ENCODE peak calls at places on chromosomes 11 and 22, in five cellular contexts. N is body of pancreas, P is psoas muscle, B is prostate gland, Q is K562. G is an unnamed sample. For H3K4me1, the result is how much of the 10 kb centered on the place peaks cover.

GRCh38 chr22:43197271-43197941 is 10.5 kb upstream of the TTLL12 start:
- DNase-seq in N (no peak), P (no peak), B (no peak), Q (no peak), G (no peak)

GRCh38 chr11:64484308-64485061 is 106.5 kb upstream of the SLC22A12 start:
- DNase-seq in N (no peak), P (no peak), B (no peak), Q (no peak), G (no peak)

GRCh38 chr22:41532908-41533825 is 11.1 kb downstream of the POLR3H start:
- DNase-seq in N (peak), P (peak), B (no peak), Q (peak), G (no peak)

GRCh38 chr11:11157201-11157600 is 195.8 kb downstream of the CSNK2A3 start:
- DNase-seq in N (no peak), P (no peak), B (no peak), Q (peak), G (no peak)

GRCh38 chr11:116199182-116199581 is 573.6 kb downstream of the BUD13 start:
- DNase-seq in N (no peak), P (no peak), B (no peak), Q (no peak), G (no peak)

GRCh38 chr11:70650075-70650909 is 252.0 kb downstream of the CTTN start:
- DNase-seq in N (peak), P (no peak), B (peak), Q (peak), G (peak)

GRCh38 chr22:50063589-50064393 is 5.7 kb upstream of the TTLL8 start:
- DNase-seq in N (no peak), P (no peak), B (no peak), Q (no peak), G (no peak)

GRCh38 chr22:45885941-45886395 is 91.0 kb downstream of the WNT7B start:
- DNase-seq in N (no peak), P (peak), B (no peak), Q (no peak), G (no peak)

GRCh38 chr11:85589373-85589772 is 37.8 kb downstream of the DLG2 start:
- DNase-seq in N (no peak), P (no peak), B (no peak), Q (no peak), G (peak)

GRCh38 chr11:64121637-64122410 is 44.1 kb downstream of the MACROD1 start:
- DNase-seq in N (no peak), P (no peak), B (no peak), Q (no peak), G (peak)

GRCh38 chr22:35315141-35315854 is 15.6 kb downstream of the TOM1 start:
- DNase-seq in N (peak), P (peak), B (peak), Q (no peak), G (no peak)

GRCh38 chr11:65136515-65137096 is 2.3 kb upstream of the SYVN1 start:
- DNase-seq in N (no peak), P (no peak), B (no peak), Q (no peak), G (no peak)

GRCh38 chr11:36375348-36376314 is 79.5 kb downstream of the PRR5L start:
- DNase-seq in N (no peak), P (no peak), B (no peak), Q (no peak), G (no peak)

DNA sequence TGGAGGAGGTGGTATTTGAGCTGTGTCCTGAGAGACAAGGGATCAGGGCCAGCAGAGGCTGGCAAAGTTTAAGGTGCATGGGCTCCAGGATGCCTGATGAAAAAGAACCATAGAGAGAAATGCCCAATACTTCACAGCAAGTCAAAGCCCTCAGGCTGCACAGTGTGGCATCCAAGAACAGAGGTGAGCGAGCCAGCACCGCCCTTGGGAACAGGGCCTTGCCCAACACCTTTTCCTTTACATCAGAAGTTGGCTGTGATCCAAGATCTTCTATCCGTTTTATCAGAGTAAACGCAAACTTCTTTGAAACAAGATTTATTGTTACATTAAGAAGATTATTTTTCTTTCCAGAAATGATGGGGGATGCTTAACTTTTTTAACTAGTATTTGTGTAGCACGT is 1.4 kb downstream of the B3GNT6 start:
- DNase-seq in N (no peak), P (no peak), B (no peak), Q (no peak), G (no peak)
- H3K27ac ChIP-seq in N (no peak), P (no peak), B (no peak), Q (no peak), G (no peak)

DNA sequence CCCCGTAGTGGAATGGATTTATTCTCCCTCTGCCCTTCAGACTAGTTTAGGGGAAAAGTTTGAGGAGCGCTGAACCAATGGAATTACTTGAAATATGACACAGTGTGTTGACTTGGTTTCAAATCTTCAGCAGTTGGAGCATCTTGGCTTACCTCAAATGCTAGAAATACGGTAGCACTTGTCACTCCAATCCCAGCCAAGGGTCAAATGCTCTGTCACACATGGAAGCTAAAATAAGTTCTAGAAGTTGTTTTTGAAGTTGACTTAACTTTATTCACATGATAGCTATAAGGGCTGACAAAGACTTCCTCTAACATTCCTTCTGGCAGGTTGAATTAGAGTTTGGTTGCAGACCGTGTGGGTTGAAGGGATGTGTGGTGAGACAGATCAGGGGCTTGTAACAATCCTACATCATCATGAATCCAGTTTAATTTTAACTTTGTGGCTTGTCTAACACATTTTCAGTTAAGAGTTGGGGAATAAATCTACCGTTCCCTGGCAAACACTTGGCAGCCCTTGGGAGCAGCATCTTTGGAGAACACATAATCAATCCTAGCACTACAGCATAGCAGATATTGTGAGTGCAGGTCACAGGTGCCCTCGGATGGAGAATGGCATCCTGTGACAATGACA is 4.6 kb downstream of the SLN start:
- DNase-seq in N (no peak), P (no peak), B (no peak), Q (no peak), G (no peak)
- H3K4me1 ChIP-seq in N (under half), P (under half), B (under half), Q (under half), G (under half)

GRCh38 chr22:21672107-21672629 is 6.4 kb downstream of the PPIL2 start:
- DNase-seq in N (no peak), P (no peak), B (no peak), Q (no peak), G (no peak)
- TF ChIP-seq CTCF in N (no peak), P (no peak), B (no peak), Q (no peak), G (no peak)

DNA sequence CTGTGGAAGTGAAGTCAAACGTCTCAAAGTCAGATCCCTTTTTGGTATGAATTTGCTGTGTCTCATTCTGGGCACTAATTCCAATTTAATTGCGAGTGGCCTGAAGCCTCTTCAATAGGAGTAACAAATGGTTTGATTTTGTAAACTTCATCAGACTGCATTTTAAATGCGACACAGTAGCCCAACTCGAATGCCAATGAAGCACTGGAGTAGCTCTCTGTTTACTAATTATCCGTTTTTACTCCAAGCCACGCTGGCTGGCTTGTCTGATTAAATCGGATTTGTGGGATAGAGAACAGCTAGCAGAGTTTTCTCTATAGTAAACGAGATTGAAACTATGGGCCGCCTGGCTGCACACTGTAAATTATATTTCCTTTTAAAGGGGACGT is 67.1 kb upstream of the NNMT start:
- DNase-seq in N (no peak), P (no peak), B (no peak), Q (no peak), G (no peak)
- H3K27ac ChIP-seq in N (no peak), P (peak), B (peak), Q (no peak), G (no peak)

GRCh38 chr11:74948546-74948897 is 369 bp downstream of the XRRA1 start:
- DNase-seq in N (no peak), P (no peak), B (no peak), Q (no peak), G (no peak)
- H3K4me1 ChIP-seq in N (under half), P (under half), B (under half), Q (under half), G (under half)

DNA sequence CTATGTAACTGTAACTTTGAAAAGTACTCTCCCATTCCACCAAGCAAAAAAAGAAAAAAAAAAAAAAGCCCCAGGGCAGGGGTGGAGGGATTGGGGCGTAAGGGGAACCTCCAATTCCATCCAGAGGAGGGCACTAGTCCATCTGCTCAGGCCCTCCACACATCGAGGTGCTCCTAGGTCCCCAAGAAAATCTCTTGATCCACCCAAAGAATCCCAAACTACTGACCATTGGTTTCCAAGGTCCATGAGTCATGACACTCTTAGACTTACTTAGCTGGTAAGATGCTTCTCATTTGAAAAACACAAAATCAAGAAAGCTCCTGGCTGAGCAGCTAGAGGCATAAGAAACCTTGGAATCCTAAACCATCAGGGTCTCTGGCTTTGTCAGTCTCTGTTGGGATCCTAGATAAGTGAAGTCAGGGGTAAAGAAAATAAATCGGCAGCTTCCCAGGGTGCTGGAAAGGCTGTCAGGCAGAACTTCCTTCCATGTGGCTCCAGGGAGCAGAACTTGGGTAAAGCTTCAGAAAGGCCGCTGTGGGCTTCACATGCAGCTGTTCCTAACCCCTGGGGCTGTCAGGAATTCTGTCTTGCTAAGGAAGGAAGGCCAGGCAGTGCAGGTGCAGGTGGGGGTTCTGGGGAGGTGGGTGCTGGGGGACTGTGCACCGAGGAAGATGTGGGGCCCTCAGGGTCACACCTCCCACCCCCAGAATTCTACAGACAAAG is 49.4 kb upstream of the ADA2 start:
- DNase-seq in N (no peak), P (no peak), B (no peak), Q (peak), G (no peak)
- TF ChIP-seq CTCF in N (no peak), P (peak), B (no peak), Q (peak), G (peak)